ENCODE peak calls at places on chromosomes 6 and 20, in ten cellular contexts. One of them, this sample, is unnamed. For H3K9me3, the result is how much of the 10 kb centered on the place peaks cover.

GRCh38 chr6:34176261-34177031 is 30.6 kb upstream of the GRM4 start:
- DNase-seq in psoas muscle: no peak
- DNase-seq in CD8-positive, alpha-beta T cell: no peak
- DNase-seq in left ventricle myocardium inferior: no peak
- DNase-seq in upper lobe of right lung: peak
- DNase-seq in left lung: no peak
- DNase-seq in tibial nerve: no peak
- DNase-seq in neural progenitor cell: no peak
- DNase-seq in heart right ventricle: no peak
- DNase-seq in neuronal stem cell: no peak
- DNase-seq in this sample: no peak

GRCh38 chr20:49397525-49397924 is 84.9 kb downstream of the KCNB1 start:
- DNase-seq in psoas muscle: peak
- DNase-seq in CD8-positive, alpha-beta T cell: no peak
- DNase-seq in left ventricle myocardium inferior: no peak
- DNase-seq in upper lobe of right lung: no peak
- DNase-seq in left lung: no peak
- DNase-seq in tibial nerve: no peak
- DNase-seq in neural progenitor cell: no peak
- DNase-seq in heart right ventricle: no peak
- DNase-seq in neuronal stem cell: no peak
- DNase-seq in this sample: no peak

GRCh38 chr6:7750183-7750582 is 24.3 kb downstream of the BMP6 start:
- DNase-seq in psoas muscle: no peak
- DNase-seq in CD8-positive, alpha-beta T cell: no peak
- DNase-seq in left ventricle myocardium inferior: no peak
- DNase-seq in upper lobe of right lung: no peak
- DNase-seq in left lung: no peak
- DNase-seq in tibial nerve: no peak
- DNase-seq in neural progenitor cell: no peak
- DNase-seq in heart right ventricle: no peak
- DNase-seq in neuronal stem cell: no peak
- DNase-seq in this sample: no peak

GRCh38 chr6:156886409-156886808 is 109.2 kb downstream of the ARID1B start:
- DNase-seq in psoas muscle: no peak
- DNase-seq in CD8-positive, alpha-beta T cell: no peak
- DNase-seq in left ventricle myocardium inferior: no peak
- DNase-seq in upper lobe of right lung: no peak
- DNase-seq in left lung: no peak
- DNase-seq in tibial nerve: no peak
- DNase-seq in neural progenitor cell: no peak
- DNase-seq in heart right ventricle: no peak
- DNase-seq in neuronal stem cell: no peak
- DNase-seq in this sample: no peak

GRCh38 chr6:14170128-14170527 is 52.6 kb downstream of the CD83 start:
- DNase-seq in psoas muscle: no peak
- DNase-seq in CD8-positive, alpha-beta T cell: no peak
- DNase-seq in left ventricle myocardium inferior: no peak
- DNase-seq in upper lobe of right lung: no peak
- DNase-seq in left lung: no peak
- DNase-seq in tibial nerve: no peak
- DNase-seq in neural progenitor cell: no peak
- DNase-seq in heart right ventricle: no peak
- DNase-seq in neuronal stem cell: no peak
- DNase-seq in this sample: no peak

GRCh38 chr20:1863296-1863695 is 31.9 kb upstream of the SIRPA start:
- DNase-seq in psoas muscle: no peak
- DNase-seq in CD8-positive, alpha-beta T cell: no peak
- DNase-seq in left ventricle myocardium inferior: no peak
- DNase-seq in upper lobe of right lung: no peak
- DNase-seq in left lung: no peak
- DNase-seq in tibial nerve: no peak
- DNase-seq in neural progenitor cell: no peak
- DNase-seq in heart right ventricle: no peak
- DNase-seq in neuronal stem cell: no peak
- DNase-seq in this sample: no peak

GRCh38 chr20:63086421-63087235 is 79.9 kb upstream of the BHLHE23 start:
- DNase-seq in psoas muscle: peak
- DNase-seq in CD8-positive, alpha-beta T cell: no peak
- DNase-seq in left ventricle myocardium inferior: peak
- DNase-seq in upper lobe of right lung: peak
- DNase-seq in left lung: peak
- DNase-seq in tibial nerve: no peak
- DNase-seq in neural progenitor cell: no peak
- DNase-seq in heart right ventricle: peak
- DNase-seq in neuronal stem cell: no peak
- DNase-seq in this sample: peak

GRCh38 chr20:20215976-20216727 is 151.8 kb upstream of the INSM1 start:
- DNase-seq in psoas muscle: peak
- DNase-seq in CD8-positive, alpha-beta T cell: no peak
- DNase-seq in left ventricle myocardium inferior: peak
- DNase-seq in upper lobe of right lung: no peak
- DNase-seq in left lung: no peak
- DNase-seq in tibial nerve: no peak
- DNase-seq in neural progenitor cell: no peak
- DNase-seq in heart right ventricle: no peak
- DNase-seq in neuronal stem cell: no peak
- DNase-seq in this sample: no peak

GRCh38 chr20:20317195-20318113 is 50.5 kb upstream of the INSM1 start:
- DNase-seq in psoas muscle: no peak
- DNase-seq in CD8-positive, alpha-beta T cell: no peak
- DNase-seq in left ventricle myocardium inferior: no peak
- DNase-seq in upper lobe of right lung: no peak
- DNase-seq in left lung: no peak
- DNase-seq in tibial nerve: no peak
- DNase-seq in neural progenitor cell: no peak
- DNase-seq in heart right ventricle: no peak
- DNase-seq in neuronal stem cell: no peak
- DNase-seq in this sample: no peak

GRCh38 chr6:104896914-104897313 is 37.2 kb upstream of the HACE1 start:
- DNase-seq in psoas muscle: no peak
- DNase-seq in CD8-positive, alpha-beta T cell: no peak
- DNase-seq in left ventricle myocardium inferior: no peak
- DNase-seq in upper lobe of right lung: no peak
- DNase-seq in left lung: no peak
- DNase-seq in tibial nerve: no peak
- DNase-seq in neural progenitor cell: no peak
- DNase-seq in heart right ventricle: no peak
- DNase-seq in neuronal stem cell: no peak
- DNase-seq in this sample: no peak

GRCh38 chr20:39939241-39939865 is 749.7 kb downstream of the MAFB start:
- DNase-seq in psoas muscle: no peak
- DNase-seq in CD8-positive, alpha-beta T cell: no peak
- DNase-seq in left ventricle myocardium inferior: no peak
- DNase-seq in upper lobe of right lung: no peak
- DNase-seq in left lung: no peak
- DNase-seq in tibial nerve: no peak
- DNase-seq in neural progenitor cell: no peak
- DNase-seq in heart right ventricle: no peak
- DNase-seq in neuronal stem cell: no peak
- DNase-seq in this sample: no peak

GRCh38 chr20:39944861-39945260 is 744.2 kb downstream of the MAFB start:
- DNase-seq in psoas muscle: no peak
- DNase-seq in CD8-positive, alpha-beta T cell: no peak
- DNase-seq in left ventricle myocardium inferior: no peak
- DNase-seq in upper lobe of right lung: no peak
- DNase-seq in left lung: no peak
- DNase-seq in tibial nerve: no peak
- DNase-seq in neural progenitor cell: no peak
- DNase-seq in heart right ventricle: no peak
- DNase-seq in neuronal stem cell: no peak
- DNase-seq in this sample: no peak

GRCh38 chr20:39943336-39943735 is 745.7 kb downstream of the MAFB start:
- DNase-seq in psoas muscle: no peak
- DNase-seq in CD8-positive, alpha-beta T cell: no peak
- DNase-seq in left ventricle myocardium inferior: no peak
- DNase-seq in upper lobe of right lung: no peak
- DNase-seq in left lung: no peak
- DNase-seq in tibial nerve: no peak
- DNase-seq in neural progenitor cell: no peak
- DNase-seq in heart right ventricle: no peak
- DNase-seq in neuronal stem cell: no peak
- DNase-seq in this sample: no peak

GRCh38 chr20:39936401-39936800 is 752.6 kb downstream of the MAFB start:
- DNase-seq in psoas muscle: no peak
- DNase-seq in CD8-positive, alpha-beta T cell: no peak
- DNase-seq in left ventricle myocardium inferior: no peak
- DNase-seq in upper lobe of right lung: no peak
- DNase-seq in left lung: no peak
- DNase-seq in tibial nerve: no peak
- DNase-seq in neural progenitor cell: no peak
- DNase-seq in heart right ventricle: no peak
- DNase-seq in neuronal stem cell: no peak
- DNase-seq in this sample: no peak

GRCh38 chr20:39941235-39941634 is 747.8 kb downstream of the MAFB start:
- DNase-seq in psoas muscle: no peak
- DNase-seq in CD8-positive, alpha-beta T cell: no peak
- DNase-seq in left ventricle myocardium inferior: no peak
- DNase-seq in upper lobe of right lung: no peak
- DNase-seq in left lung: no peak
- DNase-seq in tibial nerve: no peak
- DNase-seq in neural progenitor cell: no peak
- DNase-seq in heart right ventricle: no peak
- DNase-seq in neuronal stem cell: no peak
- DNase-seq in this sample: no peak
- H3K9me3 ChIP-seq in psoas muscle: under half
- H3K9me3 ChIP-seq in CD8-positive, alpha-beta T cell: under half
- H3K9me3 ChIP-seq in left ventricle myocardium inferior: under half
- H3K9me3 ChIP-seq in upper lobe of right lung: under half
- H3K9me3 ChIP-seq in left lung: under half
- H3K9me3 ChIP-seq in tibial nerve: under half
- H3K9me3 ChIP-seq in neural progenitor cell: under half
- H3K9me3 ChIP-seq in heart right ventricle: under half
- H3K9me3 ChIP-seq in neuronal stem cell: under half
- H3K9me3 ChIP-seq in this sample: under half

DNA sequence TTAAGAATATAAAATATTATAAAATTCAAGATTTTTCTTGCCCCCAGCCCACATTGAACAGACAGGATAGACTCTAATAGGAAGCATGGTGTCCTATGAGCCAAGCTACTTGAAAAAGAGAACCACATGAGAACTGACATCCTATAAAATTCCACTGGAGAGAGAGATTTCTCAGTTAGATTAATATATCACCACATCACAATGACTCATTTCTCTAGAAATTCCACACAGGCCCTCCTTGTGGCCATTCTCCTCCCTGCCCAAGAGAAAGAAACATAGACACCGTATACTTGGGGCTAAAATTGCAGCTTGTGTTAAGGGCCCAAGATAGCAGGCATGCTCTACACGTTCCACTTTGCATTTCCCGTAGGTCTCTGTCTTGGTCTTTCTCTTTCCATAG is 481.4 kb downstream of the PTPRT start:
- DNase-seq in psoas muscle: no peak
- DNase-seq in CD8-positive, alpha-beta T cell: no peak
- DNase-seq in left ventricle myocardium inferior: no peak
- DNase-seq in upper lobe of right lung: no peak
- DNase-seq in left lung: no peak
- DNase-seq in tibial nerve: no peak
- DNase-seq in neural progenitor cell: no peak
- DNase-seq in heart right ventricle: no peak
- DNase-seq in neuronal stem cell: no peak
- DNase-seq in this sample: no peak
- H3K9me3 ChIP-seq in psoas muscle: under half
- H3K9me3 ChIP-seq in CD8-positive, alpha-beta T cell: under half
- H3K9me3 ChIP-seq in left ventricle myocardium inferior: under half
- H3K9me3 ChIP-seq in upper lobe of right lung: under half
- H3K9me3 ChIP-seq in left lung: under half
- H3K9me3 ChIP-seq in tibial nerve: under half
- H3K9me3 ChIP-seq in neural progenitor cell: under half
- H3K9me3 ChIP-seq in heart right ventricle: under half
- H3K9me3 ChIP-seq in neuronal stem cell: under half
- H3K9me3 ChIP-seq in this sample: under half

GRCh38 chr6:21101694-21102093 is 491.9 kb upstream of the SOX4 start:
- DNase-seq in psoas muscle: no peak
- DNase-seq in CD8-positive, alpha-beta T cell: no peak
- DNase-seq in left ventricle myocardium inferior: no peak
- DNase-seq in upper lobe of right lung: no peak
- DNase-seq in left lung: no peak
- DNase-seq in tibial nerve: no peak
- DNase-seq in neural progenitor cell: no peak
- DNase-seq in heart right ventricle: no peak
- DNase-seq in neuronal stem cell: no peak
- DNase-seq in this sample: no peak

GRCh38 chr6:21104288-21104687 is 489.3 kb upstream of the SOX4 start:
- DNase-seq in psoas muscle: no peak
- DNase-seq in CD8-positive, alpha-beta T cell: no peak
- DNase-seq in left ventricle myocardium inferior: no peak
- DNase-seq in upper lobe of right lung: no peak
- DNase-seq in left lung: no peak
- DNase-seq in tibial nerve: no peak
- DNase-seq in neural progenitor cell: no peak
- DNase-seq in heart right ventricle: no peak
- DNase-seq in neuronal stem cell: no peak
- DNase-seq in this sample: no peak

GRCh38 chr6:21102201-21102600 is 491.4 kb upstream of the SOX4 start:
- DNase-seq in psoas muscle: no peak
- DNase-seq in CD8-positive, alpha-beta T cell: no peak
- DNase-seq in left ventricle myocardium inferior: no peak
- DNase-seq in upper lobe of right lung: no peak
- DNase-seq in left lung: no peak
- DNase-seq in tibial nerve: no peak
- DNase-seq in neural progenitor cell: no peak
- DNase-seq in heart right ventricle: no peak
- DNase-seq in neuronal stem cell: no peak
- DNase-seq in this sample: no peak

GRCh38 chr6:21102624-21103023 is 490.9 kb upstream of the SOX4 start:
- DNase-seq in psoas muscle: no peak
- DNase-seq in CD8-positive, alpha-beta T cell: no peak
- DNase-seq in left ventricle myocardium inferior: no peak
- DNase-seq in upper lobe of right lung: no peak
- DNase-seq in left lung: no peak
- DNase-seq in tibial nerve: no peak
- DNase-seq in neural progenitor cell: no peak
- DNase-seq in heart right ventricle: no peak
- DNase-seq in neuronal stem cell: no peak
- DNase-seq in this sample: no peak

GRCh38 chr6:21103626-21104224 is 489.8 kb upstream of the SOX4 start:
- DNase-seq in psoas muscle: no peak
- DNase-seq in CD8-positive, alpha-beta T cell: no peak
- DNase-seq in left ventricle myocardium inferior: no peak
- DNase-seq in upper lobe of right lung: no peak
- DNase-seq in left lung: no peak
- DNase-seq in tibial nerve: no peak
- DNase-seq in neural progenitor cell: no peak
- DNase-seq in heart right ventricle: no peak
- DNase-seq in neuronal stem cell: no peak
- DNase-seq in this sample: no peak
- H3K9me3 ChIP-seq in psoas muscle: under half
- H3K9me3 ChIP-seq in CD8-positive, alpha-beta T cell: under half
- H3K9me3 ChIP-seq in left ventricle myocardium inferior: under half
- H3K9me3 ChIP-seq in upper lobe of right lung: under half
- H3K9me3 ChIP-seq in left lung: under half
- H3K9me3 ChIP-seq in tibial nerve: under half
- H3K9me3 ChIP-seq in neural progenitor cell: under half
- H3K9me3 ChIP-seq in heart right ventricle: under half
- H3K9me3 ChIP-seq in neuronal stem cell: under half
- H3K9me3 ChIP-seq in this sample: under half

DNA sequence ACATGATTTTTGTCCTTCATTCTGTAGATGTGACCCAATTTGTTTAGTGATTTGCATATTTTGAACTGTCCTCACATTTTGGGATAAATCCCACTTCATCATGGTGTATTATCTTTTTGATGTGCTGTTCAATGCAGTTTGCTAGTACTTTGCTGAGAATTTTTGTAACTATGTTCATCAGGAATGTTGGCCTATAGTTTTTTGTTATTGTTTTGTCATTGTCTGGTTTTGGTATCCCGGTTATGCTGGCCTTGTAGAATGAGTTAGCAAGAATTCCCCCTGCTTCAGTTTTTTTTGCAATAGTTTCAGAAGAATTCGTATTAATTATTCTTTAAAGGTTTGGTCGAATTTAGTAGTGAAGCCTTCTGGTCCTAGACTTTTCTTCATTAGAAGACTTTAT is 11.9 kb downstream of the KIF25 start:
- DNase-seq in psoas muscle: no peak
- DNase-seq in CD8-positive, alpha-beta T cell: no peak
- DNase-seq in left ventricle myocardium inferior: no peak
- DNase-seq in upper lobe of right lung: no peak
- DNase-seq in left lung: no peak
- DNase-seq in tibial nerve: no peak
- DNase-seq in neural progenitor cell: no peak
- DNase-seq in heart right ventricle: no peak
- DNase-seq in neuronal stem cell: no peak
- DNase-seq in this sample: no peak
- H3K9me3 ChIP-seq in psoas muscle: under half
- H3K9me3 ChIP-seq in CD8-positive, alpha-beta T cell: under half
- H3K9me3 ChIP-seq in left ventricle myocardium inferior: under half
- H3K9me3 ChIP-seq in upper lobe of right lung: under half
- H3K9me3 ChIP-seq in left lung: under half
- H3K9me3 ChIP-seq in tibial nerve: under half
- H3K9me3 ChIP-seq in neural progenitor cell: under half
- H3K9me3 ChIP-seq in heart right ventricle: under half
- H3K9me3 ChIP-seq in neuronal stem cell: under half
- H3K9me3 ChIP-seq in this sample: under half